ENCODE peak calls at places on chromosomes 5 and 9, in five cellular contexts. F, V, H, O and I are unnamed samples.

GRCh38 chr5:157143127-157143959 is 678 bp upstream of the MED7 start:
- DNase-seq in F (no peak), V (no peak), H (peak), O (no peak), I (peak)

GRCh38 chr5:116494784-116495480 is 79.7 kb downstream of the SEMA6A start:
- DNase-seq in F (peak), V (no peak), H (no peak), O (no peak), I (peak)

GRCh38 chr5:9313751-9314150 is 232.1 kb downstream of the SEMA5A start:
- DNase-seq in F (no peak), V (no peak), H (no peak), O (no peak), I (no peak)

GRCh38 chr5:98424681-98425454 is 348.6 kb upstream of the RGMB start:
- DNase-seq in F (no peak), V (no peak), H (no peak), O (no peak), I (no peak)

GRCh38 chr5:155147222-155147621 is 133.7 kb downstream of the KIF4B start:
- DNase-seq in F (no peak), V (peak), H (no peak), O (no peak), I (peak)

GRCh38 chr5:71996789-71997188 is 110.5 kb upstream of the MAP1B start:
- DNase-seq in F (no peak), V (no peak), H (no peak), O (no peak), I (no peak)

GRCh38 chr5:76358-77169 is 15.4 kb upstream of the PLEKHG4B start:
- DNase-seq in F (no peak), V (no peak), H (no peak), O (no peak), I (no peak)

GRCh38 chr9:7570107-7570720 is 229.4 kb downstream of the DMAC1 start:
- DNase-seq in F (peak), V (peak), H (peak), O (peak), I (peak)

GRCh38 chr5:141513627-141514329 is 24.9 kb downstream of the PCDHGC5 start:
- DNase-seq in F (no peak), V (peak), H (no peak), O (peak), I (peak)

GRCh38 chr5:10760033-10760975 is 730 bp downstream of the DAP start:
- DNase-seq in F (peak), V (peak), H (peak), O (no peak), I (peak)

GRCh38 chr9:88106492-88106891 is 31.8 kb downstream of the SPATA31C2 start:
- DNase-seq in F (no peak), V (no peak), H (peak), O (no peak), I (peak)

GRCh38 chr9:107172160-107172978 is 110.7 kb upstream of the RAD23B start:
- DNase-seq in F (peak), V (peak), H (peak), O (peak), I (peak)

GRCh38 chr5:140243855-140244254 is 59.0 kb downstream of the PFDN1 start:
- DNase-seq in F (no peak), V (no peak), H (no peak), O (no peak), I (no peak)

GRCh38 chr9:123941535-123942070 is 11.7 kb upstream of the DENND1A start:
- DNase-seq in F (no peak), V (no peak), H (no peak), O (no peak), I (no peak)

GRCh38 chr5:140043508-140043872 is 391 bp upstream of the NRG2 start:
- DNase-seq in F (no peak), V (no peak), H (peak), O (no peak), I (no peak)

GRCh38 chr9:74645007-74645639 is 148.0 kb downstream of the RORB start:
- DNase-seq in F (peak), V (peak), H (peak), O (no peak), I (peak)

GRCh38 chr5:13830536-13830935 is 114.0 kb downstream of the DNAH5 start:
- DNase-seq in F (no peak), V (no peak), H (no peak), O (no peak), I (no peak)

GRCh38 chr9:15211160-15211993 is 95.6 kb downstream of the TTC39B start:
- DNase-seq in F (peak), V (peak), H (peak), O (peak), I (peak)

GRCh38 chr9:114271556-114272510 is 51.1 kb upstream of the ORM1 start:
- DNase-seq in F (peak), V (peak), H (peak), O (no peak), I (peak)

GRCh38 chr9:29063031-29063430 is 1489.8 kb upstream of the C9orf72 start:
- DNase-seq in F (no peak), V (no peak), H (no peak), O (no peak), I (no peak)

GRCh38 chr9:107809859-107810492 is 320.4 kb upstream of the KLF4 start:
- DNase-seq in F (no peak), V (no peak), H (peak), O (no peak), I (no peak)

GRCh38 chr5:103258957-103259704 is 568 bp downstream of the MACIR start:
- DNase-seq in F (peak), V (peak), H (peak), O (no peak), I (peak)

GRCh38 chr9:99026956-99027298 is 78.0 kb upstream of the TGFBR1 start:
- DNase-seq in F (no peak), V (no peak), H (no peak), O (no peak), I (no peak)

GRCh38 chr5:57303985-57304384 is 130.1 kb downstream of the GPBP1 start:
- DNase-seq in F (no peak), V (no peak), H (peak), O (no peak), I (no peak)
- TF ChIP-seq MAX in F (no peak), V (no peak), H (no peak), O (no peak), I (no peak)

DNA sequence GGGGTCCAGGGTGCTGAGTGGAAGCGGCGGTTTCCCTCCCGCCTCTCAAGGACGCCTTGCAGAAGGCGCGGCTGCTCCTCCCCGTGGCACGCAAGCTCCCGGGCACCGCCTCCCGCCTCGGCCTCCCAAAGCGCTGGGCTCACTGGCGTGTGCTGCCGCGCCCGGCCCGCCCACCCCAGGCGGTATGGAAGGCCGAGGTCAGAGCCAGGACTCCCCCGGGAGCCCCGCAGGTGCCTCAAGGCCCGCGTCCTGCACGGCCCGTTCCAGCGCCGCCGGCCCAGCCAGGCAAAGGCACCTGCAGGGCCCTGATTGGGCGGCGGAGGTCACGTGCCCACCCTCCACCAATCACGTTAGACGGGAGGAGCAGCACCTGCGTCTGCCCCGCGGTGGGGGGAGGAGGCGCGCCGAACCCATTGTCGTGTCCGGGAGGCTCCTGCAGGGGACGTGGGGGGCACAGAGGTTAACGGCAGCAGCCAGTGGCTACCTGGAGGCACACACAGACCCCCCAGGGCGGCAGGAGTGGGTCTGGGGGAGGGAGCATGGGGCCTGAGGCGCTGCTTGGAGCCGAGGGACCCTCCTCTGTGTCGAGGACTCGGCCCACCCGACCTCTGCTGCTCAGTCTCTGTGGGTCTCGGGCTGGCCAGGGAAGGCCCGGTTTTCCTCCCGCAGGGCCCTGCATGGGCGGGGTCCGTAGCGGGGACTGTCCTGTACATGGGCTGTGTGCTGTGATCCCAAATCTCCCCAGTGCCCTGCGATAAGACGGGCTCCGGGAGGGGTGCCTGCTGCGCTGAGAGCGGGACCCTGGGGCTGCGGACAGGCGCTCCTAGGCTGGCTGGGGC is 2.0 kb upstream of the LCN12 start:
- DNase-seq in F (peak), V (peak), H (peak), O (peak), I (peak)
- TF ChIP-seq CTCF in F (peak), V (no peak), H (no peak), O (peak), I (no peak)

DNA sequence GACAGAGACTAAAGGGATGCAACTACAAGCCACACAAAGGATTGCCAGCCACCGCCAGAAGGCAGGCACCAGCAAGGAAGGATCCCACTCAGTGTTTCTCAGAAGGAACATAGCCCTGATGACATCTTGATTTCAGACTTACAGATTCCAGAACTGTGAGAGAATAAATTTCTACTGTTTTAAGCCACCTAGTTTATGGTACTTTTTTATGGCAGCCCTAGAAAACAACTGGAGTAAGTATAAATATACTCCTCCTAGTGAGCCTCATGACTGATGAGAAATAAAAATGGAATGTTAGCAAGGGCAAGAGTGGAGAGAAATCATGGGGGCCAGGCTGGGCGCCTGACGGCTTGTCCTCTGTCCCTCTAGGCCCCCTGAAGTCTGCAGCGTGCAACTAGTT is 307.3 kb downstream of the PIK3R1 start:
- DNase-seq in F (no peak), V (no peak), H (no peak), O (no peak), I (no peak)
- TF ChIP-seq MYC in F (no peak), V (no peak), H (no peak), O (no peak), I (no peak)

DNA sequence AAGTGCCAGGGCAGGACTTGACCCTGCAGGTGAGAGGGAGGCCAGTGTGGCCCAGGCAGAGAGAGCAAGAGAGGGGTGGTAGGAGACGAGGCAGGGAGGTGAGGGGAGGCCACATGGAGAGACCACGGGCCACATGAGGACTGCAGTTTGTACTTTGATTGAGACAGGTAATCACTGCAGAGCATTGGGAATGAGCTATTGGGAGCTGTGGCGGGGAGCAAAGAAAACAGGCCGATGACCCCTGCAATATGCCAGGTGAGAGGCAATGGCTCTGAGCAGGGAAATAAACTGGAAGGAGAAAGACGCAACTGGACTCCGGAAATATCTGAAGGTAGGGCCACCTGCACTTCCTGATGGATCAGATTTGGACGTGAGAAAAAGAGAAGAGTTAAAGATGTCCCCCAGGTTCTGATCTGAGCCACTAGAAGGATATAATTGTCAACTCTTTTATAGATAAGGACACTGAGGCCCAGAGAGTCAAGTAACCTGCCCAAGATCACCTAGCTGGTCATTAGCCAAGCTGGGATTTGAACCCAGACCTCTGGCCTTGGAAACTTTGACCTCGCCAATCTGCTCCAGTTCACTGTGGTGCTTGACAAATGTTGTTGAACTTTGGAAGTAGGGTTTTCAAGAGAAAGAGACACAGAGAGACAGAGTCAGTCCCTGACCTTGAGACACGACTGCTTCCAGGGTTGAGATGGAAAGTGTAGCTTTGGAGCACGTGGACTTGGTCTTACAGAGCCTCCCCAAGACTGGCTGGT is 42.3 kb downstream of the DUSP1 start:
- DNase-seq in F (no peak), V (no peak), H (no peak), O (no peak), I (no peak)
- TF ChIP-seq MAX in F (no peak), V (no peak), H (no peak), O (no peak), I (no peak)

DNA sequence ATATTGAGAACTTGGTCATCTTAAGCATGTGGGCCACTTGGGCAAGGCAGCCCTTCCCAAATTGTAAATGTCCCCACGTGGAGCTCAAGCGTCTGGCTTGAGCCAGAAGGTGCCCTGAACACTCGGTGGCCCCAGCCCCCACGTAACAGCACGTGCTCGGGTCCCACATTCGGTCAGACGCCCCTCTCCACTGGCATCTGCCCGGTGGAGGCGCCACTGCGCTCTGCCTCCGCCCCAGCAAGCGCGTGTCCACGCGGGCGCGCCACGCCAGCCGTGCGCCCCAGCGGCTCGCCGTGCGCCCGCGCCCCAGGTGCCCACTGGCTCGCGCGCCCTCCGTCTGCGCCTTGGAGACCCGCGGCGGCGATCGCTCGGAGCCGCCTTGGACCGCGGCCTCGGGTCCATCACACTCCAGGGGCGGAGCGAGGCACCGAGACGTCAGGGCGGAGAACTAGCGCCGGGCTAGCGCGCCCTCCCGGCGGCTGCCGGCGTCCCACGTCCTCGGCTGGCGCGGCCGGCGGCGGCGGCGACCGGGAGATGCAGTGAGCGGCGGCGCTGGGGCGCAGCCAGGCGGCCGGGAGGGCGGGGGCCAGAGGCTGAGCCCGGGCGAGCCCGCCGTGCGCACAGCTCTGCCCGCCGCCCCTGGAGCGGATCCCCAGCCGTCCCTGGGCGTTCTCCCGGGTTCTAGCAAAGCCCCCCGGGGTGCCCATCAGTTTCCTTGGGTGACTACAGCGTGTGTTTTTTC is at the start of gene PALM2AKAP2:
- DNase-seq in F (no peak), V (no peak), H (peak), O (no peak), I (no peak)
- TF ChIP-seq CTCF in F (no peak), V (no peak), H (peak), O (no peak), I (no peak)

GRCh38 chr9:136385015-136385414 is 11.5 kb upstream of the CARD9 start:
- DNase-seq in F (no peak), V (no peak), H (no peak), O (no peak), I (peak)
- TF ChIP-seq MYC in F (no peak), V (no peak), H (no peak), O (no peak), I (no peak)